ENCODE peak calls at places on chromosomes 4 and X, in nine cellular contexts. One of them, this sample, is unnamed.

GRCh38 chrX:48613502-48614160 is 16.3 kb downstream of the WDR13 start:
- DNase-seq in adipocyte: no peak
- DNase-seq in ovary: no peak
- DNase-seq in IMR-90: peak; percentile 38
- DNase-seq in tibial artery: no peak
- DNase-seq in lower lobe of right lung: no peak
- DNase-seq in fibroblast of lung: peak; percentile 28
- DNase-seq in hepatocyte: no peak
- DNase-seq in astrocyte: peak; percentile 6
- DNase-seq in this sample: no peak

GRCh38 chr4:139481465-139481864 is 27.5 kb downstream of the RAB33B start:
- DNase-seq in adipocyte: no peak
- DNase-seq in ovary: no peak
- DNase-seq in IMR-90: no peak
- DNase-seq in tibial artery: no peak
- DNase-seq in lower lobe of right lung: no peak
- DNase-seq in fibroblast of lung: no peak
- DNase-seq in hepatocyte: no peak
- DNase-seq in astrocyte: no peak
- DNase-seq in this sample: no peak

GRCh38 chrX:39158801-39159657 is 357.8 kb downstream of the MID1IP1 start:
- DNase-seq in adipocyte: peak; percentile 14
- DNase-seq in ovary: no peak
- DNase-seq in IMR-90: peak; percentile 11
- DNase-seq in tibial artery: no peak
- DNase-seq in lower lobe of right lung: peak; percentile 56
- DNase-seq in fibroblast of lung: peak; percentile 97
- DNase-seq in hepatocyte: peak; percentile 16
- DNase-seq in astrocyte: peak; percentile 97
- DNase-seq in this sample: no peak

GRCh38 chrX:16643160-16643559 is 6.8 kb upstream of the S100G start:
- DNase-seq in adipocyte: peak; percentile 71
- DNase-seq in ovary: no peak
- DNase-seq in IMR-90: peak; percentile 75
- DNase-seq in tibial artery: no peak
- DNase-seq in lower lobe of right lung: no peak
- DNase-seq in fibroblast of lung: peak; percentile 63
- DNase-seq in hepatocyte: no peak
- DNase-seq in astrocyte: peak; percentile 49
- DNase-seq in this sample: no peak

GRCh38 chr4:173990126-173990878 is 293.2 kb downstream of the FBXO8 start:
- DNase-seq in adipocyte: peak; percentile 84
- DNase-seq in ovary: no peak
- DNase-seq in IMR-90: peak; percentile 46
- DNase-seq in tibial artery: no peak
- DNase-seq in lower lobe of right lung: no peak
- DNase-seq in fibroblast of lung: peak; percentile 20
- DNase-seq in hepatocyte: peak; percentile 51
- DNase-seq in astrocyte: peak; percentile 3
- DNase-seq in this sample: peak; percentile 35

GRCh38 chr4:87802858-87803257 is 3.5 kb downstream of the IBSP start:
- DNase-seq in adipocyte: no peak
- DNase-seq in ovary: no peak
- DNase-seq in IMR-90: no peak
- DNase-seq in tibial artery: no peak
- DNase-seq in lower lobe of right lung: no peak
- DNase-seq in fibroblast of lung: no peak
- DNase-seq in hepatocyte: no peak
- DNase-seq in astrocyte: no peak
- DNase-seq in this sample: no peak

GRCh38 chr4:6011686-6012085 is 6.5 kb downstream of the C4orf50 start:
- DNase-seq in adipocyte: no peak
- DNase-seq in ovary: no peak
- DNase-seq in IMR-90: no peak
- DNase-seq in tibial artery: no peak
- DNase-seq in lower lobe of right lung: peak; percentile 59
- DNase-seq in fibroblast of lung: no peak
- DNase-seq in hepatocyte: no peak
- DNase-seq in astrocyte: no peak
- DNase-seq in this sample: no peak

GRCh38 chr4:56630876-56631666 is 50.0 kb downstream of the HOPX start:
- DNase-seq in adipocyte: peak; percentile 67
- DNase-seq in ovary: no peak
- DNase-seq in IMR-90: peak; percentile 51
- DNase-seq in tibial artery: no peak
- DNase-seq in lower lobe of right lung: no peak
- DNase-seq in fibroblast of lung: peak; percentile 82
- DNase-seq in hepatocyte: no peak
- DNase-seq in astrocyte: peak; percentile 77
- DNase-seq in this sample: no peak

GRCh38 chr4:110085131-110085530 is 113.3 kb downstream of the ELOVL6 start:
- DNase-seq in adipocyte: no peak
- DNase-seq in ovary: no peak
- DNase-seq in IMR-90: peak; percentile 35
- DNase-seq in tibial artery: no peak
- DNase-seq in lower lobe of right lung: no peak
- DNase-seq in fibroblast of lung: peak; percentile 38
- DNase-seq in hepatocyte: peak; percentile 60
- DNase-seq in astrocyte: no peak
- DNase-seq in this sample: no peak

GRCh38 chrX:18146954-18147353 is 73.7 kb downstream of the BEND2 start:
- DNase-seq in adipocyte: peak; percentile 21
- DNase-seq in ovary: no peak
- DNase-seq in IMR-90: peak; percentile 13
- DNase-seq in tibial artery: no peak
- DNase-seq in lower lobe of right lung: no peak
- DNase-seq in fibroblast of lung: peak; percentile 5
- DNase-seq in hepatocyte: peak; percentile 57
- DNase-seq in astrocyte: peak; percentile 2
- DNase-seq in this sample: no peak

GRCh38 chr4:181528570-181529184 is 714.5 kb upstream of the TENM3 start:
- DNase-seq in adipocyte: peak; percentile 88
- DNase-seq in ovary: no peak
- DNase-seq in IMR-90: peak; percentile 73
- DNase-seq in tibial artery: no peak
- DNase-seq in lower lobe of right lung: peak; percentile 61
- DNase-seq in fibroblast of lung: peak; percentile 63
- DNase-seq in hepatocyte: peak; percentile 88
- DNase-seq in astrocyte: peak; percentile 47
- DNase-seq in this sample: peak; percentile 76

GRCh38 chrX:153388722-153389459 is 12.3 kb downstream of the PNMA6E start:
- DNase-seq in adipocyte: no peak
- DNase-seq in ovary: no peak
- DNase-seq in IMR-90: no peak
- DNase-seq in tibial artery: no peak
- DNase-seq in lower lobe of right lung: no peak
- DNase-seq in fibroblast of lung: no peak
- DNase-seq in hepatocyte: no peak
- DNase-seq in astrocyte: no peak
- DNase-seq in this sample: no peak

GRCh38 chr4:144778364-144778763 is 132.4 kb downstream of the HHIP start:
- DNase-seq in adipocyte: no peak
- DNase-seq in ovary: no peak
- DNase-seq in IMR-90: no peak
- DNase-seq in tibial artery: no peak
- DNase-seq in lower lobe of right lung: no peak
- DNase-seq in fibroblast of lung: no peak
- DNase-seq in hepatocyte: no peak
- DNase-seq in astrocyte: no peak
- DNase-seq in this sample: no peak

GRCh38 chr4:78610546-78611214 is 59.1 kb downstream of the ANXA3 start:
- DNase-seq in adipocyte: peak; percentile 73
- DNase-seq in ovary: no peak
- DNase-seq in IMR-90: peak; percentile 41
- DNase-seq in tibial artery: no peak
- DNase-seq in lower lobe of right lung: no peak
- DNase-seq in fibroblast of lung: peak; percentile 67
- DNase-seq in hepatocyte: no peak
- DNase-seq in astrocyte: peak; percentile 60
- DNase-seq in this sample: no peak

GRCh38 chrX:68183612-68184214 is 249.6 kb downstream of the OPHN1 start:
- DNase-seq in adipocyte: peak; percentile 66
- DNase-seq in ovary: no peak
- DNase-seq in IMR-90: peak; percentile 51
- DNase-seq in tibial artery: no peak
- DNase-seq in lower lobe of right lung: no peak
- DNase-seq in fibroblast of lung: peak; percentile 24
- DNase-seq in hepatocyte: peak; percentile 49
- DNase-seq in astrocyte: no peak
- DNase-seq in this sample: no peak

GRCh38 chr4:124529131-124529530 is 183.4 kb downstream of the ANKRD50 start:
- DNase-seq in adipocyte: peak; percentile 73
- DNase-seq in ovary: no peak
- DNase-seq in IMR-90: no peak
- DNase-seq in tibial artery: no peak
- DNase-seq in lower lobe of right lung: no peak
- DNase-seq in fibroblast of lung: no peak
- DNase-seq in hepatocyte: no peak
- DNase-seq in astrocyte: no peak
- DNase-seq in this sample: no peak

GRCh38 chr4:39655206-39655605 is 16.5 kb upstream of the SMIM14 start:
- DNase-seq in adipocyte: peak; percentile 48
- DNase-seq in ovary: no peak
- DNase-seq in IMR-90: peak; percentile 44
- DNase-seq in tibial artery: no peak
- DNase-seq in lower lobe of right lung: no peak
- DNase-seq in fibroblast of lung: no peak
- DNase-seq in hepatocyte: no peak
- DNase-seq in astrocyte: no peak
- DNase-seq in this sample: no peak

GRCh38 chr4:153931804-153932203 is 142.9 kb upstream of the SFRP2 start:
- DNase-seq in adipocyte: peak; percentile 82
- DNase-seq in ovary: no peak
- DNase-seq in IMR-90: no peak
- DNase-seq in tibial artery: no peak
- DNase-seq in lower lobe of right lung: no peak
- DNase-seq in fibroblast of lung: peak; percentile 3
- DNase-seq in hepatocyte: peak; percentile 14
- DNase-seq in astrocyte: no peak
- DNase-seq in this sample: no peak

GRCh38 chrX:63350551-63350950 is 581 bp downstream of the SPIN4 start:
- DNase-seq in adipocyte: peak; percentile 42
- DNase-seq in ovary: peak; percentile 14
- DNase-seq in IMR-90: no peak
- DNase-seq in tibial artery: no peak
- DNase-seq in lower lobe of right lung: peak; percentile 45
- DNase-seq in fibroblast of lung: peak; percentile 22
- DNase-seq in hepatocyte: peak; percentile 18
- DNase-seq in astrocyte: peak; percentile 4
- DNase-seq in this sample: no peak

GRCh38 chr4:10023050-10023419 is 1.7 kb upstream of the SLC2A9 start:
- DNase-seq in adipocyte: no peak
- DNase-seq in ovary: no peak
- DNase-seq in IMR-90: no peak
- DNase-seq in tibial artery: no peak
- DNase-seq in lower lobe of right lung: no peak
- DNase-seq in fibroblast of lung: no peak
- DNase-seq in hepatocyte: no peak
- DNase-seq in astrocyte: no peak
- DNase-seq in this sample: no peak
- H3K4me1 ChIP-seq in adipocyte: peaks cover 11% of the 10 kb centered on the region
- H3K4me1 ChIP-seq in ovary: peaks cover 4% of the 10 kb centered on the region
- H3K4me1 ChIP-seq in IMR-90: peaks cover 7% of the 10 kb centered on the region
- H3K4me1 ChIP-seq in tibial artery: peaks cover 16% of the 10 kb centered on the region
- H3K4me1 ChIP-seq in lower lobe of right lung: peaks cover 44% of the 10 kb centered on the region
- H3K4me1 ChIP-seq in fibroblast of lung: peaks cover 4% of the 10 kb centered on the region
- H3K4me1 ChIP-seq in hepatocyte: peaks cover 4% of the 10 kb centered on the region
- H3K4me1 ChIP-seq in astrocyte: peaks cover 7% of the 10 kb centered on the region
- H3K4me1 ChIP-seq in this sample: peaks cover 4% of the 10 kb centered on the region

GRCh38 chr4:60981534-60981933 is 218.6 kb upstream of the ADGRL3 start:
- DNase-seq in adipocyte: no peak
- DNase-seq in ovary: no peak
- DNase-seq in IMR-90: no peak
- DNase-seq in tibial artery: no peak
- DNase-seq in lower lobe of right lung: no peak
- DNase-seq in fibroblast of lung: no peak
- DNase-seq in hepatocyte: no peak
- DNase-seq in astrocyte: no peak
- DNase-seq in this sample: no peak
- H3K9me3 ChIP-seq in adipocyte: no peaks in the 10 kb centered on the region
- H3K9me3 ChIP-seq in ovary: no peaks in the 10 kb centered on the region
- H3K9me3 ChIP-seq in IMR-90: no peaks in the 10 kb centered on the region
- H3K9me3 ChIP-seq in tibial artery: no peaks in the 10 kb centered on the region
- H3K9me3 ChIP-seq in lower lobe of right lung: peaks cover 15% of the 10 kb centered on the region
- H3K9me3 ChIP-seq in fibroblast of lung: no peaks in the 10 kb centered on the region
- H3K9me3 ChIP-seq in hepatocyte: no peaks in the 10 kb centered on the region
- H3K9me3 ChIP-seq in astrocyte: no peaks in the 10 kb centered on the region
- H3K9me3 ChIP-seq in this sample: no peaks in the 10 kb centered on the region

GRCh38 chr4:169818063-169818679 is 60.4 kb upstream of the HPF1 start:
- DNase-seq in adipocyte: no peak
- DNase-seq in ovary: no peak
- DNase-seq in IMR-90: no peak
- DNase-seq in tibial artery: no peak
- DNase-seq in lower lobe of right lung: no peak
- DNase-seq in fibroblast of lung: no peak
- DNase-seq in hepatocyte: no peak
- DNase-seq in astrocyte: no peak
- DNase-seq in this sample: no peak
- H3K4me1 ChIP-seq in adipocyte: peaks cover 6% of the 10 kb centered on the region
- H3K4me1 ChIP-seq in ovary: no peaks in the 10 kb centered on the region
- H3K4me1 ChIP-seq in IMR-90: no peaks in the 10 kb centered on the region
- H3K4me1 ChIP-seq in tibial artery: no peaks in the 10 kb centered on the region
- H3K4me1 ChIP-seq in lower lobe of right lung: no peaks in the 10 kb centered on the region
- H3K4me1 ChIP-seq in fibroblast of lung: no peaks in the 10 kb centered on the region
- H3K4me1 ChIP-seq in hepatocyte: no peaks in the 10 kb centered on the region
- H3K4me1 ChIP-seq in astrocyte: no peaks in the 10 kb centered on the region
- H3K4me1 ChIP-seq in this sample: no peaks in the 10 kb centered on the region

GRCh38 chrX:19810370-19810769 is 77.0 kb downstream of the SH3KBP1 start:
- DNase-seq in adipocyte: peak; percentile 27
- DNase-seq in ovary: no peak
- DNase-seq in IMR-90: no peak
- DNase-seq in tibial artery: no peak
- DNase-seq in lower lobe of right lung: no peak
- DNase-seq in fibroblast of lung: no peak
- DNase-seq in hepatocyte: no peak
- DNase-seq in astrocyte: no peak
- DNase-seq in this sample: no peak

GRCh38 chrX:19814240-19814639 is 73.2 kb downstream of the SH3KBP1 start:
- DNase-seq in adipocyte: no peak
- DNase-seq in ovary: no peak
- DNase-seq in IMR-90: no peak
- DNase-seq in tibial artery: peak; percentile 25
- DNase-seq in lower lobe of right lung: peak; percentile 44
- DNase-seq in fibroblast of lung: no peak
- DNase-seq in hepatocyte: no peak
- DNase-seq in astrocyte: no peak
- DNase-seq in this sample: no peak

GRCh38 chrX:19814778-19815177 is 72.6 kb downstream of the SH3KBP1 start:
- DNase-seq in adipocyte: no peak
- DNase-seq in ovary: no peak
- DNase-seq in IMR-90: no peak
- DNase-seq in tibial artery: no peak
- DNase-seq in lower lobe of right lung: no peak
- DNase-seq in fibroblast of lung: no peak
- DNase-seq in hepatocyte: no peak
- DNase-seq in astrocyte: no peak
- DNase-seq in this sample: no peak

GRCh38 chrX:19810809-19811208 is 76.6 kb downstream of the SH3KBP1 start:
- DNase-seq in adipocyte: peak; percentile 68
- DNase-seq in ovary: no peak
- DNase-seq in IMR-90: peak; percentile 48
- DNase-seq in tibial artery: no peak
- DNase-seq in lower lobe of right lung: no peak
- DNase-seq in fibroblast of lung: no peak
- DNase-seq in hepatocyte: no peak
- DNase-seq in astrocyte: no peak
- DNase-seq in this sample: no peak

GRCh38 chrX:19811807-19812604 is 75.4 kb downstream of the SH3KBP1 start:
- DNase-seq in adipocyte: peak; percentile 41
- DNase-seq in ovary: no peak
- DNase-seq in IMR-90: peak; percentile 87
- DNase-seq in tibial artery: no peak
- DNase-seq in lower lobe of right lung: no peak
- DNase-seq in fibroblast of lung: peak; percentile 84
- DNase-seq in hepatocyte: no peak
- DNase-seq in astrocyte: peak; percentile 81
- DNase-seq in this sample: no peak
- H3K9me3 ChIP-seq in adipocyte: no peaks in the 10 kb centered on the region
- H3K9me3 ChIP-seq in ovary: no peaks in the 10 kb centered on the region
- H3K9me3 ChIP-seq in IMR-90: no peaks in the 10 kb centered on the region
- H3K9me3 ChIP-seq in tibial artery: peaks cover 3% of the 10 kb centered on the region
- H3K9me3 ChIP-seq in lower lobe of right lung: no peaks in the 10 kb centered on the region
- H3K9me3 ChIP-seq in fibroblast of lung: no peaks in the 10 kb centered on the region
- H3K9me3 ChIP-seq in hepatocyte: no peaks in the 10 kb centered on the region
- H3K9me3 ChIP-seq in astrocyte: no peaks in the 10 kb centered on the region
- H3K9me3 ChIP-seq in this sample: no peaks in the 10 kb centered on the region